ENCODE peak calls at places on chromosomes 13 and 19, in four cellular contexts. S is WTC11, E is SK-N-SH, K is GM12878. T is an unnamed sample.

GRCh38 chr19:47111081-47111589 is 2.4 kb downstream of the ZC3H4 start:
- DNase-seq in S (no peak), E (peak; percentile 44), K (no peak), T (no peak)

GRCh38 chr19:19468424-19469050 is 46.8 kb downstream of the TSSK6 start:
- DNase-seq in S (no peak), E (peak; percentile 46), K (no peak), T (no peak)

GRCh38 chr13:113350065-113350937 is 13.6 kb downstream of the GRTP1 start:
- DNase-seq in S (no peak), E (no peak), K (no peak), T (no peak)

GRCh38 chr13:73809561-73809960 is 324.6 kb downstream of the KLF12 start:
- DNase-seq in S (no peak), E (no peak), K (no peak), T (no peak)

GRCh38 chr19:55603581-55604292 is 1.7 kb upstream of the ZNF865 start:
- DNase-seq in S (peak; percentile 71), E (no peak), K (no peak), T (peak; percentile 60)

GRCh38 chr19:10514211-10515145 is 2.8 kb downstream of the S1PR5 start:
- DNase-seq in S (peak; percentile 79), E (peak; percentile 74), K (no peak), T (no peak)

GRCh38 chr19:46823049-46823448 is 27.6 kb downstream of the AP2S1 start:
- DNase-seq in S (no peak), E (no peak), K (no peak), T (no peak)

GRCh38 chr13:44155422-44156293 is 218.0 kb upstream of the SERP2 start:
- DNase-seq in S (peak; percentile 20), E (no peak), K (no peak), T (no peak)

GRCh38 chr19:555474-555808 is 11.6 kb downstream of the GZMM start:
- DNase-seq in S (no peak), E (no peak), K (no peak), T (no peak)

GRCh38 chr13:32811297-32811800 is 204.9 kb upstream of the KL start:
- DNase-seq in S (no peak), E (no peak), K (peak; percentile 62), T (no peak)

GRCh38 chr19:44196772-44197171 is 15.6 kb upstream of the ZNF227 start:
- DNase-seq in S (no peak), E (no peak), K (no peak), T (no peak)
- TF ChIP-seq USF1 in S (no peak), E (no peak), K (no peak), T (no peak)

GRCh38 chr19:40774916-40775631 is at the start of gene MIA:
- DNase-seq in S (no peak), E (no peak), K (no peak), T (no peak)
- TF ChIP-seq USF1 in S (no peak), E (no peak), K (no peak), T (no peak)

DNA sequence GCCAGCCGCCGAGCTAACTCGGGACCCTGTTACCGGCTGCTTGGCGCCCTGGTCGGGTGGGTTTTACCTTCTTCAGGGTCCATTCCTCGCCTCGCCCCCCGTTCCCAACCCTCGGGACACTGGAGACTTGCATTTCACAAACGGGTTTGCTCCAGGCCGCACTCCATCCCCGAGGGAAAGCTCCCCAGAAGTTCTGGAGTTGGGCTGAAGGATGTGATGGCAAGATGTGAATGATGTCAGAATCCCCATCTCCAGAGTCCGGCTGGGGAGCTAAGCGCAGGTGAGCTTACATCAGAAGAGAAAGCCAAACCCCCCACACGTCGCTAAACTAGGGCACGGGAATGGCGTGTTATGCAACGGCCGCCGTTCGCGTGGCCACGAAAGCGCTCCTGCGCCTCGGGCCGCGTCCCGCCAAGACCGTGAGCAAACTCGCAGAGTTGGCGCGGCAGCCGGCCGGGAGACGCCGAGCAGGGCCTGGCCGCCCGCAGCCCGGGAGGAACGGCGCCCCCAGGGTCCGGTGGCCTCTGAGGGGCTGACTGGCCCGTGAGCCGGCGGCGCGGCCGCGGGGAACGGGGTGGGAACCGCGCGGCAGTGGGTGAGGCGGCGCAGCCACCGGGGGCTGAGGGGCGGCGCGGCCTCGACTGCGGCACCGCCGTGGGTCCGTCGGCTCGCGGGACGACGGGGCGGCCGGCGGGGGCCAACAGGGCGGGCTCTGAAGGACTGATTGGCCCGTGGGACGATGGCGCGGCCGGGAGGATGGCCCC is 1.1 kb downstream of the LATS2 start:
- DNase-seq in S (peak; percentile 28), E (no peak), K (no peak), T (no peak)
- TF ChIP-seq USF1 in S (no peak), E (peak; percentile 14), K (no peak), T (no peak)

GRCh38 chr13:47112205-47112896 is 215.5 kb upstream of the HTR2A start:
- DNase-seq in S (no peak), E (no peak), K (no peak), T (peak; percentile 51)

GRCh38 chr13:47111499-47111898 is 214.6 kb upstream of the HTR2A start:
- DNase-seq in S (no peak), E (no peak), K (no peak), T (no peak)

GRCh38 chr13:47110833-47111240 is 214.0 kb upstream of the HTR2A start:
- DNase-seq in S (no peak), E (no peak), K (no peak), T (peak; percentile 54)

GRCh38 chr13:47112900-47113299 is 216.0 kb upstream of the HTR2A start:
- DNase-seq in S (no peak), E (no peak), K (no peak), T (no peak)

GRCh38 chr13:47114030-47114429 is 217.2 kb upstream of the HTR2A start:
- DNase-seq in S (no peak), E (no peak), K (no peak), T (no peak)
- TF ChIP-seq USF1 in S (no peak), E (no peak), K (no peak), T (no peak)

GRCh38 chr19:15373644-15374043 is 5.9 kb downstream of the AKAP8 start:
- DNase-seq in S (no peak), E (peak; percentile 25), K (no peak), T (no peak)

GRCh38 chr19:15374105-15374651 is 5.4 kb downstream of the AKAP8 start:
- DNase-seq in S (no peak), E (peak; percentile 26), K (no peak), T (no peak)

GRCh38 chr19:15372470-15372869 is 7.1 kb downstream of the AKAP8 start:
- DNase-seq in S (no peak), E (no peak), K (no peak), T (no peak)

GRCh38 chr19:15371786-15372380 is 7.7 kb downstream of the AKAP8 start:
- DNase-seq in S (no peak), E (peak; percentile 9), K (no peak), T (no peak)

DNA sequence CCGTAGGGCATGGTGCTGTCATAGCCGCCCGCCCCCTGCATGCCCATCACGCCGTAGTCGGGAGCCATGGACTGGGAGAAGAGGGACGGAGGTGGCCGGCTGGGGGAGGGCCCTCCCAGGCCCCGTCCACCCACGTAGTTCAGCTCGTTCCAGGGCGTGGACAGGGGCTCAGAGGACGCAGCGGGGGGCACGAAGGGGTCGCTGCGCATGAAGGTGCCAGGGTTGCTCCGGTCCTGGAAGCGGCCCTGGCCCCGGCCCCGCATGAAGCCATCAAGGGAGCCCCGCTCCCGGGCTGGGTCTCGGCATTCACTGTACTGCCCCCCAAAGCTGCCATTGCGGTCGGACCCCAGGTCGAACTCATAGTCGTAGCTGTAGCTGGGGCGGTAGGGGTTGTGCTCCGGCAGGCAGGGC is 6.7 kb downstream of the AKAP8 start:
- DNase-seq in S (no peak), E (peak; percentile 21), K (no peak), T (no peak)
- TF ChIP-seq USF1 in S (no peak), E (no peak), K (no peak), T (no peak)

GRCh38 chr19:33469171-33470039 is 52.2 kb downstream of the PEPD start:
- DNase-seq in S (no peak), E (no peak), K (no peak), T (no peak)

GRCh38 chr19:33470686-33471085 is 50.9 kb downstream of the PEPD start:
- DNase-seq in S (no peak), E (peak; percentile 53), K (no peak), T (no peak)

GRCh38 chr19:33468361-33469170 is 53.0 kb downstream of the PEPD start:
- DNase-seq in S (no peak), E (no peak), K (no peak), T (no peak)

GRCh38 chr19:33471111-33471996 is 50.2 kb downstream of the PEPD start:
- DNase-seq in S (no peak), E (peak; percentile 75), K (no peak), T (no peak)

DNA sequence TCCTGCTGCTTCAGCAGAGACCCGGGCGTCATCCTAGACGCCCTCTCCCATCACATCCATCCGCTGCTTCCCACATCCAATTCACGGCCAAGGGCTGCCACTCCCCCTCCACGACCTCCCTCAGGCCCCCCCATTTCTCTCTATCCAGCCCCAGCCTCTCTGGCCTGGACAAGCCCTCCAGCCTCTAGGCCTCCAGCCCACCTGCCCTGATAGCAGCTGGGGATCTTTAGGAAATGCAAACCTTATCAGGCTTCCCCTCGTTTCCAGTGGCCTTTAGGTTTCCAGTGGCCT is 51.6 kb downstream of the PEPD start:
- DNase-seq in S (no peak), E (no peak), K (no peak), T (no peak)
- TF ChIP-seq USF1 in S (no peak), E (no peak), K (no peak), T (no peak)

GRCh38 chr13:45310341-45311138 is 30.4 kb downstream of the TPT1 start:
- DNase-seq in S (no peak), E (no peak), K (no peak), T (no peak)
- TF ChIP-seq USF1 in S (no peak), E (no peak), K (no peak), T (no peak)

DNA sequence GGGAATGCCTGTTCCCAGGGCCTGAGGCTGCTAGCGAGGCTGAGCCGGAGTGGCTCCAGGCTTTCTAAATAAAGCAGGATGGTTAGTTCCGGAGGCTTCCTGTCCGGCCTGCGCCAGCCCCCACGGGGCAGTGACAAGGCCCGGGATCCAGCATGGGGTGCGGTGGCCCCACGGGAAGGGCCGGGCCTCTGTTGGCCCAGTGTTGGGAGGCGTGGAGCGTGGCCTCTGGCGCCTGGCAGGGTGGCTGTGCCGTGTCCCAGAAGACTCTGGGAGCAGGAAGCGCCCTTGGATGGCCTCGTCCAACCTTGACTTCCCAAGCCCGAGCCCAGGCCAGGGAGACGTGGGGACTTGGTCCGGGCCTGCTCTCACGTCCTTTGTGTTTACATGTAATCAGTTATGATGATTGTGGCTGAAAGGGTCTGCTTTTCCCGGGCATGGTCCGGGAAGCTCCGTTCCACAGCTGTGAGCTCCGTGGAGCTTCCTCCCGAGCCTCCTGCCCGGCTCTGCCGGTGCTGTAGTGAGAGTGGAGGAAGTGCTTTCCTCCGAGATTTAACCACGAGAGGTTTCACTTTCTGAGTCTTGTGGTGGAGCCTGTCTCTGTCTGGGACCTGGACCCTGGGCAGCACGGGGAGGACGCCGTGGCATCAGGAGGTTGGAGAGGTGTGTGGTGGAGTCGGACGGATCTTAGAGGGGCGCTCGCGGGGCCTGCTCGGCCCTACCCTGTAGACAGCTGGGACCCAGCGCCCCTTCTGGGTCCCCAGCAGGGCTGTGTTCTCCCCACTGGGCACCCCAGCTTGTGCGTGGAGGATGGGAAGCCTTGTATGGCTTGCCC is 4.6 kb downstream of the GNA11 start:
- DNase-seq in S (no peak), E (no peak), K (no peak), T (no peak)
- TF ChIP-seq USF1 in S (no peak), E (no peak), K (no peak), T (no peak)

GRCh38 chr13:35920816-35921215 is 210.4 kb downstream of the DCLK1 start:
- DNase-seq in S (no peak), E (no peak), K (no peak), T (no peak)
- TF ChIP-seq USF1 in S (no peak), E (no peak), K (no peak), T (no peak)

GRCh38 chr19:45615795-45616708 is 14.0 kb upstream of the GPR4 start:
- DNase-seq in S (peak; percentile 99), E (peak; percentile 96), K (peak; percentile 48), T (peak; percentile 98)
- TF ChIP-seq USF1 in S (peak; percentile 44), E (no peak), K (no peak), T (peak; percentile 77)